ENCODE peak calls at places on chromosomes 4 and X, in four cellular contexts. One of them, this sample, is unnamed. For H3K9me2, the result is how much of the 10 kb centered on the place peaks cover.

GRCh38 chr4:84547211-84547610 is 35.7 kb upstream of the CDS1 start:
- DNase-seq in hepatocyte: no peak
- DNase-seq in OCI-LY7: no peak
- DNase-seq in SK-N-SH: no peak
- DNase-seq in this sample: no peak

GRCh38 chr4:101345596-101346311 is 1.6 kb downstream of the PPP3CA start:
- DNase-seq in hepatocyte: peak
- DNase-seq in OCI-LY7: peak
- DNase-seq in SK-N-SH: peak
- DNase-seq in this sample: peak

GRCh38 chr4:6221296-6221850 is 21.0 kb upstream of the JAKMIP1 start:
- DNase-seq in hepatocyte: no peak
- DNase-seq in OCI-LY7: no peak
- DNase-seq in SK-N-SH: no peak
- DNase-seq in this sample: no peak

GRCh38 chr4:81166431-81166830 is 48.6 kb downstream of the PRKG2 start:
- DNase-seq in hepatocyte: no peak
- DNase-seq in OCI-LY7: no peak
- DNase-seq in SK-N-SH: no peak
- DNase-seq in this sample: peak

GRCh38 chrX:56228914-56229313 is 3.2 kb upstream of the KLF8 start:
- DNase-seq in hepatocyte: no peak
- DNase-seq in OCI-LY7: no peak
- DNase-seq in SK-N-SH: no peak
- DNase-seq in this sample: no peak

GRCh38 chr4:155972098-155972497 is 18.4 kb upstream of the CTSO start:
- DNase-seq in hepatocyte: no peak
- DNase-seq in OCI-LY7: no peak
- DNase-seq in SK-N-SH: no peak
- DNase-seq in this sample: peak

GRCh38 chrX:45479196-45479834 is 278.6 kb upstream of the DIPK2B start:
- DNase-seq in hepatocyte: no peak
- DNase-seq in OCI-LY7: no peak
- DNase-seq in SK-N-SH: no peak
- DNase-seq in this sample: peak

GRCh38 chrX:150205011-150205410 is 158.1 kb upstream of the MAMLD1 start:
- DNase-seq in hepatocyte: no peak
- DNase-seq in OCI-LY7: no peak
- DNase-seq in SK-N-SH: peak
- DNase-seq in this sample: no peak

GRCh38 chr4:7863911-7864681 is 75.6 kb downstream of the AFAP1 start:
- DNase-seq in hepatocyte: peak
- DNase-seq in OCI-LY7: peak
- DNase-seq in SK-N-SH: no peak
- DNase-seq in this sample: no peak

GRCh38 chr4:186249785-186250739 is 15.9 kb upstream of the F11 start:
- DNase-seq in hepatocyte: peak
- DNase-seq in OCI-LY7: no peak
- DNase-seq in SK-N-SH: no peak
- DNase-seq in this sample: peak

GRCh38 chr4:77501851-77502250 is 103.8 kb upstream of the CXCL13 start:
- DNase-seq in hepatocyte: no peak
- DNase-seq in OCI-LY7: no peak
- DNase-seq in SK-N-SH: no peak
- DNase-seq in this sample: no peak

GRCh38 chr4:176274441-176274840 is 5.4 kb upstream of the ASB5 start:
- DNase-seq in hepatocyte: no peak
- DNase-seq in OCI-LY7: no peak
- DNase-seq in SK-N-SH: no peak
- DNase-seq in this sample: peak

GRCh38 chr4:32460972-32461371 is 1740.8 kb downstream of the PCDH7 start:
- DNase-seq in hepatocyte: no peak
- DNase-seq in OCI-LY7: no peak
- DNase-seq in SK-N-SH: no peak
- DNase-seq in this sample: no peak

GRCh38 chr4:97003715-97004114 is 1139.6 kb downstream of the STPG2 start:
- DNase-seq in hepatocyte: no peak
- DNase-seq in OCI-LY7: no peak
- DNase-seq in SK-N-SH: no peak
- DNase-seq in this sample: no peak

GRCh38 chr4:54589586-54589985 is 68.2 kb upstream of the KIT start:
- DNase-seq in hepatocyte: no peak
- DNase-seq in OCI-LY7: no peak
- DNase-seq in SK-N-SH: no peak
- DNase-seq in this sample: no peak

GRCh38 chrX:48972214-48973164 is 845 bp upstream of the KCND1 start:
- DNase-seq in hepatocyte: peak
- DNase-seq in OCI-LY7: no peak
- DNase-seq in SK-N-SH: peak
- DNase-seq in this sample: peak

GRCh38 chrX:10496345-10496965 is 123.9 kb downstream of the MID1 start:
- DNase-seq in hepatocyte: no peak
- DNase-seq in OCI-LY7: no peak
- DNase-seq in SK-N-SH: peak
- DNase-seq in this sample: no peak

GRCh38 chr4:123421227-123421941 is 24.8 kb downstream of the SPRY1 start:
- DNase-seq in hepatocyte: no peak
- DNase-seq in OCI-LY7: no peak
- DNase-seq in SK-N-SH: no peak
- DNase-seq in this sample: peak

GRCh38 chr4:186760576-186760975 is 36.9 kb upstream of the FAT1 start:
- DNase-seq in hepatocyte: no peak
- DNase-seq in OCI-LY7: no peak
- DNase-seq in SK-N-SH: no peak
- DNase-seq in this sample: peak

GRCh38 chr4:55186700-55187099 is 61.3 kb upstream of the KDR start:
- DNase-seq in hepatocyte: no peak
- DNase-seq in OCI-LY7: no peak
- DNase-seq in SK-N-SH: no peak
- DNase-seq in this sample: no peak

GRCh38 chrX:77668391-77669237 is 117.4 kb downstream of the ATRX start:
- DNase-seq in hepatocyte: no peak
- DNase-seq in OCI-LY7: no peak
- DNase-seq in SK-N-SH: no peak
- DNase-seq in this sample: peak

GRCh38 chrX:16278927-16279326 is 111.6 kb downstream of the MAGEB17 start:
- DNase-seq in hepatocyte: no peak
- DNase-seq in OCI-LY7: no peak
- DNase-seq in SK-N-SH: no peak
- DNase-seq in this sample: no peak

GRCh38 chr4:101217353-101218031 is 129.8 kb downstream of the PPP3CA start:
- DNase-seq in hepatocyte: no peak
- DNase-seq in OCI-LY7: no peak
- DNase-seq in SK-N-SH: no peak
- DNase-seq in this sample: peak

GRCh38 chrX:24282381-24283121 is 31.3 kb downstream of the SUPT20HL2 start:
- DNase-seq in hepatocyte: no peak
- DNase-seq in OCI-LY7: peak
- DNase-seq in SK-N-SH: no peak
- DNase-seq in this sample: no peak

GRCh38 chr4:73687414-73687813 is 53.0 kb upstream of the CXCL8 start:
- DNase-seq in hepatocyte: no peak
- DNase-seq in OCI-LY7: no peak
- DNase-seq in SK-N-SH: no peak
- DNase-seq in this sample: no peak

GRCh38 chrX:109740076-109740809 is 7.2 kb upstream of the ACSL4 start:
- DNase-seq in hepatocyte: peak
- DNase-seq in OCI-LY7: no peak
- DNase-seq in SK-N-SH: no peak
- DNase-seq in this sample: peak

GRCh38 chr4:170721812-170722373 is 632.1 kb upstream of the AADAT start:
- DNase-seq in hepatocyte: no peak
- DNase-seq in OCI-LY7: no peak
- DNase-seq in SK-N-SH: peak
- DNase-seq in this sample: no peak

DNA sequence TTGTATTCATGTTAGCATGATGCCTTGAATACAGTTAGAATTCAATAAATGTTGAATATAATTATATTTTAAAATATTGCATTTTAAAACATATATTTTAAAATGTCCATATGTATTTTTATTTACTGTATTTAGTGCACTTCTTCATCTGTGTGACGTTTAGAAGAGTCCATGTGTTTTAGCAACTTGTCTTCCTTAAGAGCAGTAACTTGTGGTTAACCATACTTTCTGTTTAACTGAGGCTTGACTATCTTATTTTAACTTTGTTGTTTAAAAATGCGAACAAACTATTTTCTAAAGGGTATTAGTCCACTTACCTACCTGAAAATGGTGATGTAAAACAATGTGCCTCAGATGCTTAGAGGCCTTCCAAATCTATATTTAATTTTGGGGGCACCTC is 858 bp downstream of the DMP1 start:
- DNase-seq in hepatocyte: no peak
- DNase-seq in OCI-LY7: no peak
- DNase-seq in SK-N-SH: no peak
- DNase-seq in this sample: no peak
- H3K9me2 ChIP-seq in hepatocyte: under half
- H3K9me2 ChIP-seq in OCI-LY7: under half
- H3K9me2 ChIP-seq in SK-N-SH: under half
- H3K9me2 ChIP-seq in this sample: under half

GRCh38 chr4:118270492-118270891 is 82.3 kb downstream of the PRSS12 start:
- DNase-seq in hepatocyte: peak
- DNase-seq in OCI-LY7: peak
- DNase-seq in SK-N-SH: peak
- DNase-seq in this sample: peak
- TF ChIP-seq CTCF in hepatocyte: peak
- TF ChIP-seq CTCF in OCI-LY7: peak
- TF ChIP-seq CTCF in SK-N-SH: peak
- TF ChIP-seq CTCF in this sample: peak

GRCh38 chrX:133869270-133869669 is 116.1 kb downstream of the GPC3 start:
- DNase-seq in hepatocyte: no peak
- DNase-seq in OCI-LY7: no peak
- DNase-seq in SK-N-SH: no peak
- DNase-seq in this sample: no peak
- H3K9me2 ChIP-seq in hepatocyte: under half
- H3K9me2 ChIP-seq in OCI-LY7: under half
- H3K9me2 ChIP-seq in SK-N-SH: under half
- H3K9me2 ChIP-seq in this sample: under half

GRCh38 chrX:27583976-27584375 is 6.2 kb upstream of the DCAF8L2 start:
- DNase-seq in hepatocyte: no peak
- DNase-seq in OCI-LY7: no peak
- DNase-seq in SK-N-SH: no peak
- DNase-seq in this sample: peak
- TF ChIP-seq CTCF in hepatocyte: no peak
- TF ChIP-seq CTCF in OCI-LY7: no peak
- TF ChIP-seq CTCF in SK-N-SH: no peak
- TF ChIP-seq CTCF in this sample: no peak

GRCh38 chr4:157184300-157184699 is 36.2 kb upstream of the GRIA2 start:
- DNase-seq in hepatocyte: no peak
- DNase-seq in OCI-LY7: no peak
- DNase-seq in SK-N-SH: no peak
- DNase-seq in this sample: no peak

DNA sequence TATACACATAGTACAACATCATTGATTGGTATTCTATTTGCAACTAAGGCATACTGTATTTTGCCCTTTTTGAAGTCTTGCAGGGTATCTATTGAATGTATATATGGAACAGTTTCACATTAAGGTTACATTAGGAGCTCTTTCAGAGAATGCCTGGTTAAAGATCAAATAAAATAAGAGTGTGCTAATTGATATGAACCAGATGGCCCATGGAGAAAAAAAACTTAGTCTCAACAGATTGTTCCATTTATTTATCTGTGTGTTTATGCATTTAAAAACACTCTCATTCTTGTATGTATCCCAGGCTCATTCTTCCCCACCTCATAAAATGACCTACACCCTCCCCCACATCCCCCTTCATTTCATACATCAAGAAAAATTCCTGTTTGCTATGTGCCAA is 35.2 kb upstream of the GRIA2 start:
- DNase-seq in hepatocyte: no peak
- DNase-seq in OCI-LY7: no peak
- DNase-seq in SK-N-SH: peak
- DNase-seq in this sample: no peak
- H3K9me2 ChIP-seq in hepatocyte: under half
- H3K9me2 ChIP-seq in OCI-LY7: under half
- H3K9me2 ChIP-seq in SK-N-SH: under half
- H3K9me2 ChIP-seq in this sample: under half

DNA sequence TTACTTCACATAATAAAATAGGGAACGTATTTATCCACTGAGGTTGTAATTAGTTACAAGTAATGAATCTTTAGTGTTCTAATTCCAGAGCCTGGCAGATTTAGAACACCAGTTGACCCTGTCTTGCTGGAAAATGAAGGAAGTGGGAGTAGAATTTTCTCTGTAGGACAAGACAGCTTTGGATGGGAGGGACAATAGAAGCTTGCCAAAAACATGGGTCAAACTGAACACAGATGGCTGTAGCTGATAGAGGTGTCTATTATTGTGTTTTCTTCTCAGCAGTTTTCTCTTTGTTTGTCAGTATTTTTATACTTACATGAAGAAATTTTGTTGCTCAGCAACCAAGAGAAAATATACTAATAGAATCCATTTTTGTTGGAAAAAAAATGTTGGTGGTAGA is 20.2 kb downstream of the FAT4 start:
- DNase-seq in hepatocyte: no peak
- DNase-seq in OCI-LY7: no peak
- DNase-seq in SK-N-SH: no peak
- DNase-seq in this sample: no peak
- TF ChIP-seq CTCF in hepatocyte: no peak
- TF ChIP-seq CTCF in OCI-LY7: no peak
- TF ChIP-seq CTCF in SK-N-SH: no peak
- TF ChIP-seq CTCF in this sample: no peak

DNA sequence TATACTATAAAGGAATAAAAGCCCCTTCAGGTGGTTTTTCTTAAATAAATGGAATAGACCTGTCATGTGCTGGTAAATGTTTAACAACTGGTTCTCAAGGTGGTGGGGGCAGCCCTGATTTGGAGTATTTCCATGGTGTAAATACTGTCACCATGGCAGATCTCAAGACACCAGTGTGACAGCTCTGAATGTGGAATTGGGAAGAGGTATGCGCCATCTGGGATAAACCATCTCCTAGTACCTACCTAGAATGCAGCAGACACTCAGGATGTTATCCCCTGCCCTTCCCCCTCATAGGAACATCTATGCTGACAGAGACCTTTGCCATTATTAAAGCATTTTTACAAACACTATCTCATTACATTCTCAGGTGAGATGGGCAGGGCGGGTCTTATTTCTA is 26.4 kb upstream of the TMSB4X start:
- DNase-seq in hepatocyte: no peak
- DNase-seq in OCI-LY7: no peak
- DNase-seq in SK-N-SH: no peak
- DNase-seq in this sample: no peak
- H3K9me2 ChIP-seq in hepatocyte: under half
- H3K9me2 ChIP-seq in OCI-LY7: under half
- H3K9me2 ChIP-seq in SK-N-SH: under half
- H3K9me2 ChIP-seq in this sample: under half

DNA sequence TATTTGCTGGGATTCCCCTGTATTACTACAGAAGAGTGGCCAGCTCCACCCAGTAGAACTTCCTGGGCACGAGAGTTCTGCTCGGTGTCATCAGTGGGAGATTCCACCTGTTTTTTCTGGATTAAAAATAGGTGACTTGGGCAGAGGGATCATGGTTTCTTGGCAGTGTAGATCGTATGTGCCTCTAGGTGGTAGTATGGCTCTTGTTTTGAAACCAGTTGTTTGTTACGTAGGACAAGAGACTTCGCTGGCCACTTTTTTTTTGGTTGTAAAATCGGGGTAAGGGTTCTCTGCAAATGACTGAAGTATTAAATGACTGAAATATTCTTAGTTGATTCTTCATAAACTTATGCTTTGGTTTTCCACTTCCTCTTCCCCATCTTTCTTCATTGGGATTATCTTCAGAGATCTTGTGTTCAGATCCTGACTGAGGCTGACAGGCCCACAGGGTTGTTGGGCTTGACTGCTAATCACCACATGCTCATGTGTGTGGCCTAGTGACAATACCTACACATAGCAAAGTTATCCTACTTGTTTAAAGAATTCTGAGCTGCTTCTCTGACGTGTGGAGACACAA is 43.8 kb upstream of the WDR1 start:
- DNase-seq in hepatocyte: peak
- DNase-seq in OCI-LY7: no peak
- DNase-seq in SK-N-SH: no peak
- DNase-seq in this sample: peak
- TF ChIP-seq CTCF in hepatocyte: peak
- TF ChIP-seq CTCF in OCI-LY7: peak
- TF ChIP-seq CTCF in SK-N-SH: peak
- TF ChIP-seq CTCF in this sample: peak